ENCODE peak calls at places on chromosomes 13 and 19, in nine cellular contexts. H is WTC11, W is fibroblast of lung, M is AG08396, S is right lobe of liver, O is lower leg skin, K is NCI-H69, U is dorsolateral prefrontal cortex, T is hepatic stellate cell. J is an unnamed sample.

GRCh38 chr13:20546559-20546958 is 20.4 kb upstream of the IFT88 start:
- DNase-seq in H (no peak), O (no peak), S (no peak), M (no peak), K (no peak), W (no peak), U (no peak), T (no peak), J (no peak)

GRCh38 chr13:100040196-100040595 is 48.7 kb upstream of the PCCA start:
- DNase-seq in H (no peak), U (no peak), K (peak; percentile 70), O (no peak), M (no peak), W (no peak), S (no peak), T (no peak), J (no peak)

GRCh38 chr13:114115191-114115671 is 17.2 kb downstream of the RASA3 start:
- DNase-seq in U (no peak), O (peak; percentile 87), W (peak; percentile 81), M (peak; percentile 59), H (peak; percentile 8), S (peak; percentile 68), K (no peak), T (peak; percentile 81), J (peak; percentile 79)

GRCh38 chr13:31909889-31910551 is 121.6 kb upstream of the FRY start:
- DNase-seq in H (no peak), U (peak; percentile 27), M (peak; percentile 23), T (no peak), W (peak; percentile 80), O (no peak), S (no peak), K (peak; percentile 90), J (no peak)

GRCh38 chr19:10612515-10613119 is 12.7 kb upstream of the SLC44A2 start:
- DNase-seq in K (no peak), U (peak; percentile 78), S (peak; percentile 59), T (no peak), W (peak; percentile 19), H (no peak), M (peak; percentile 40), O (peak; percentile 88), J (peak; percentile 79)

GRCh38 chr13:90510319-90510718 is 837.2 kb upstream of the MIR17HG start:
- DNase-seq in U (no peak), K (no peak), W (no peak), S (no peak), M (no peak), T (no peak), O (no peak), H (no peak), J (no peak)

GRCh38 chr19:5339470-5339949 is 1.1 kb downstream of the PTPRS start:
- DNase-seq in H (peak; percentile 30), S (no peak), T (no peak), W (no peak), K (no peak), U (no peak), M (no peak), O (no peak), J (no peak)

GRCh38 chr13:48559638-48560320 is 26.9 kb upstream of the RCBTB2 start:
- DNase-seq in W (peak; percentile 60), U (no peak), M (no peak), K (no peak), O (no peak), S (no peak), T (peak; percentile 45), H (no peak), J (no peak)

GRCh38 chr13:99828114-99828513 is 143.5 kb downstream of the ZIC5 start:
- DNase-seq in T (no peak), K (no peak), O (no peak), U (no peak), M (no peak), H (no peak), W (no peak), S (no peak), J (no peak)

GRCh38 chr13:91817250-91817649 is 418.8 kb downstream of the GPC5 start:
- DNase-seq in H (no peak), K (peak; percentile 67), O (no peak), U (no peak), M (no peak), S (no peak), W (peak; percentile 66), T (no peak), J (no peak)

GRCh38 chr19:36401475-36401874 is 17.0 kb downstream of the ZFP82 start:
- DNase-seq in M (no peak), K (no peak), U (no peak), T (no peak), H (no peak), S (no peak), W (no peak), O (no peak), J (no peak)

GRCh38 chr13:110306960-110307696 is at the start of the genes COL4A1 and COL4A2:
- DNase-seq in K (no peak), H (peak; percentile 76), O (peak; percentile 92), W (peak; percentile 71), M (peak; percentile 79), U (peak; percentile 45), T (peak; percentile 74), S (peak; percentile 67), J (peak; percentile 56)

GRCh38 chr19:6767357-6768235 is at the start of gene SH2D3A:
- DNase-seq in K (no peak), S (peak; percentile 85), H (peak; percentile 97), T (no peak), U (no peak), W (peak; percentile 34), M (no peak), O (peak; percentile 97), J (peak; percentile 96)

GRCh38 chr19:51944798-51945552 is 17.7 kb downstream of the ZNF613 start:
- DNase-seq in M (no peak), O (no peak), H (no peak), U (no peak), T (no peak), S (no peak), W (peak; percentile 15), K (no peak), J (no peak)

J was measured in left lung.